ENCODE peak calls at places on chromosome 20, in eight cellular contexts. W is psoas muscle, B is cardiac muscle cell, Y is left ventricle myocardium inferior, H is HepG2, Z is ascending aorta, X is brain microvascular endothelial cell, G is Panc1. T is an unnamed sample.

GRCh38 chr20:41205313-41205712 is 68.0 kb downstream of the PLCG1 start:
- DNase-seq in W (no peak), B (no peak), Y (no peak), H (no peak), Z (no peak), X (no peak), G (no peak), T (no peak)

GRCh38 chr20:59051666-59052065 is 9.1 kb upstream of the PRELID3B start:
- DNase-seq in W (no peak), B (no peak), Y (no peak), H (no peak), Z (no peak), X (no peak), G (no peak), T (no peak)

GRCh38 chr20:4069741-4070140 is 54.4 kb upstream of the RNF24 start:
- DNase-seq in W (no peak), B (no peak), Y (no peak), H (no peak), Z (peak), X (no peak), G (no peak), T (no peak)

GRCh38 chr20:13777171-13777601 is 7.5 kb downstream of the ESF1 start:
- DNase-seq in W (no peak), B (no peak), Y (no peak), H (no peak), Z (no peak), X (peak), G (no peak), T (no peak)

GRCh38 chr20:5230544-5230943 is 86.2 kb downstream of the PROKR2 start:
- DNase-seq in W (no peak), B (no peak), Y (no peak), H (no peak), Z (no peak), X (no peak), G (no peak), T (no peak)

GRCh38 chr20:34045294-34045693 is 51.6 kb downstream of the RALY start:
- DNase-seq in W (peak), B (peak), Y (peak), H (peak), Z (no peak), X (no peak), G (no peak), T (peak)

GRCh38 chr20:24672886-24673677 is 203.7 kb downstream of the SYNDIG1 start:
- DNase-seq in W (no peak), B (no peak), Y (no peak), H (no peak), Z (peak), X (peak), G (no peak), T (no peak)

GRCh38 chr20:26208296-26209091 is 511.8 kb upstream of the ZNF337 start:
- DNase-seq in W (peak), B (peak), Y (no peak), H (no peak), Z (no peak), X (no peak), G (no peak), T (peak)

GRCh38 chr20:697826-698225 is 22.2 kb upstream of the SCRT2 start:
- DNase-seq in W (no peak), B (no peak), Y (no peak), H (no peak), Z (no peak), X (no peak), G (no peak), T (no peak)

GRCh38 chr20:51172558-51173428 is 149.9 kb upstream of the KCNG1 start:
- DNase-seq in W (no peak), B (no peak), Y (no peak), H (no peak), Z (no peak), X (no peak), G (no peak), T (no peak)

GRCh38 chr20:36613974-36614373 is 8.4 kb downstream of the RAB5IF start:
- DNase-seq in W (no peak), B (no peak), Y (no peak), H (no peak), Z (no peak), X (no peak), G (no peak), T (no peak)

GRCh38 chr20:24993337-24994185 is 1.0 kb upstream of the APMAP start:
- DNase-seq in W (no peak), B (no peak), Y (no peak), H (peak), Z (peak), X (no peak), G (no peak), T (no peak)

GRCh38 chr20:1804129-1804503 is 91.1 kb upstream of the SIRPA start:
- DNase-seq in W (no peak), B (no peak), Y (no peak), H (no peak), Z (peak), X (no peak), G (no peak), T (no peak)
- H3K4me3 ChIP-seq in W (peak), B (no peak), Y (peak), H (no peak), Z (no peak), X (peak), G (no peak), T (no peak)

DNA sequence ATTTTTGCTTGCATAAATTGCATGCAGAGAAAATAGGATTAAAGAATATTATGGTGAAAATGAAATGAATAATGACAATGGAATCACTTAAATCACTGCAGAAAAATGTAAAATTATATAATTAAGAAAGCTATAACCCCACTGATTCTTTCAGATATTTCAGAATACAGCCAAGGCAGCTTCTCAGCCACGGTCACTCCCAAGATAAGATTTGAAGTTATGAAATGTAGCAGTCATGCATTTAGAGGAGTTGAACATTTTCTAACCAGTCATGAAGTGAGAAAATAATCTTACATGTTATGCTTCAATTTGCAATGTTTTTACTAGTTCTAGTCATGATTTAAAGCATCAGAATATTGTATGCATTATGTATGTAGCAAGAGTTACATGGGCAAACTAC is 13.3 kb upstream of the PLCB1 start:
- DNase-seq in W (no peak), B (no peak), Y (no peak), H (no peak), Z (no peak), X (no peak), G (no peak), T (no peak)
- H3K27ac ChIP-seq in W (no peak), B (no peak), Y (peak), H (no peak), Z (no peak), X (no peak), G (no peak), T (no peak)

DNA sequence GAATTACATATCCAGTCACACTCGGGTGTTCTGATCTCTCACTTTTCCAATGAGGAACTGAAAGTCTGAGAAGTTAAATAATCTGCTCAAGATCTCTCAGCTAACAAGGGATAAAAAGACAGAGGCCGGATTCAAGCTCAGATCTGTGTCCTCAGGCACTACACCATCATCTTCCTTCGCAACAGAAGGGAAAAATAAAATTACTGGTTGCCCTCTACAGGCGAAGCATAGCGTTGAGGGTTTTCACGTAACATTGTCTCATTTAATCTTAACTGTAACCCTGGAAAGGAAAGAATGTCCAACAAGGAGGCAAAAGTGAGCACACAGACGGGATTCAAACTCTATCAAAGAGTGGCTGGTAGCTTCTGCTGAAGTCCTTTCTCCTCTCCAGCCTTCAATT is 67.8 kb upstream of the ANKEF1 start:
- DNase-seq in W (no peak), B (no peak), Y (no peak), H (peak), Z (no peak), X (no peak), G (no peak), T (no peak)
- TF ChIP-seq CTCF in W (no peak), B (peak), Y (no peak), H (peak), Z (peak), X (peak), G (peak), T (no peak)

DNA sequence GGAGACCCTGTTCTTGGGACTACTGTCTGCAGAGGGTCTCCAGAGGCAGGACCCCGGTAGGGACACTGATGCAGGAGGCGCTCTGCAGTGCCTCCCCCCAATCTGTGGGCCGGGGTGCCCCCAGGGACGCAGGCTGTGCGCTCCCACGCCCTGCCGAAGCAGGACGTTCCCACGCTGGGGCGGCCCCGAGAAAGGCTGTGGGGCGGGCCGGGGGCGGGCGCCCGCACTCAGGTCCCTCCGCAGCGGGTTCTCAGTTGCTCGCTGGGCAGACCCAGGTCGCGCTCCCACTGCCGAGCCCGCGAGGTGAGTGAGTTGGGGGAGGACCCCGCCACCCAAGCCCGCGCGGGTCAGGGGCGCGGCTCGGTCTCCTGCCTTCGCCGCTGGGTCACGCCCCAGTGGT is at the start of gene COX4I2:
- DNase-seq in W (no peak), B (no peak), Y (peak), H (no peak), Z (no peak), X (no peak), G (no peak), T (peak)
- H3K4me3 ChIP-seq in W (peak), B (no peak), Y (peak), H (peak), Z (no peak), X (no peak), G (no peak), T (peak)